ENCODE peak calls at places on chromosomes 7 and 10, in eight cellular contexts. One of them, this sample, is unnamed. For H3K27me3, the result is how much of the 10 kb centered on the place peaks cover.

GRCh38 chr10:112295853-112296830 is 12.9 kb downstream of the TECTB start:
- DNase-seq in transverse colon: no peak
- DNase-seq in heart right ventricle: peak
- DNase-seq in Caco-2: no peak
- DNase-seq in effector memory CD4-positive, alpha-beta T cell: no peak
- DNase-seq in keratinocyte: no peak
- DNase-seq in neuronal stem cell: no peak
- DNase-seq in MM.1S: no peak
- DNase-seq in this sample: no peak

GRCh38 chr10:77600640-77601039 is 37.0 kb downstream of the KCNMA1 start:
- DNase-seq in transverse colon: no peak
- DNase-seq in heart right ventricle: no peak
- DNase-seq in Caco-2: no peak
- DNase-seq in effector memory CD4-positive, alpha-beta T cell: no peak
- DNase-seq in keratinocyte: no peak
- DNase-seq in neuronal stem cell: no peak
- DNase-seq in MM.1S: no peak
- DNase-seq in this sample: no peak

GRCh38 chr10:126129026-126129425 is 232.7 kb downstream of the FANK1 start:
- DNase-seq in transverse colon: no peak
- DNase-seq in heart right ventricle: no peak
- DNase-seq in Caco-2: no peak
- DNase-seq in effector memory CD4-positive, alpha-beta T cell: no peak
- DNase-seq in keratinocyte: no peak
- DNase-seq in neuronal stem cell: no peak
- DNase-seq in MM.1S: no peak
- DNase-seq in this sample: no peak

GRCh38 chr7:1241510-1242128 is 8.9 kb downstream of the UNCX start:
- DNase-seq in transverse colon: no peak
- DNase-seq in heart right ventricle: no peak
- DNase-seq in Caco-2: no peak
- DNase-seq in effector memory CD4-positive, alpha-beta T cell: no peak
- DNase-seq in keratinocyte: no peak
- DNase-seq in neuronal stem cell: no peak
- DNase-seq in MM.1S: no peak
- DNase-seq in this sample: no peak

GRCh38 chr10:25296324-25296723 is 121.5 kb downstream of the GPR158 start:
- DNase-seq in transverse colon: no peak
- DNase-seq in heart right ventricle: no peak
- DNase-seq in Caco-2: no peak
- DNase-seq in effector memory CD4-positive, alpha-beta T cell: no peak
- DNase-seq in keratinocyte: no peak
- DNase-seq in neuronal stem cell: no peak
- DNase-seq in MM.1S: no peak
- DNase-seq in this sample: no peak

GRCh38 chr10:132393695-132394181 is 3.3 kb upstream of the PWWP2B start:
- DNase-seq in transverse colon: no peak
- DNase-seq in heart right ventricle: no peak
- DNase-seq in Caco-2: no peak
- DNase-seq in effector memory CD4-positive, alpha-beta T cell: no peak
- DNase-seq in keratinocyte: no peak
- DNase-seq in neuronal stem cell: no peak
- DNase-seq in MM.1S: no peak
- DNase-seq in this sample: no peak

GRCh38 chr10:71493741-71494140 is 97.0 kb downstream of the CDH23 start:
- DNase-seq in transverse colon: no peak
- DNase-seq in heart right ventricle: no peak
- DNase-seq in Caco-2: no peak
- DNase-seq in effector memory CD4-positive, alpha-beta T cell: no peak
- DNase-seq in keratinocyte: no peak
- DNase-seq in neuronal stem cell: no peak
- DNase-seq in MM.1S: no peak
- DNase-seq in this sample: no peak

GRCh38 chr7:14398531-14398930 is 409.1 kb upstream of the ETV1 start:
- DNase-seq in transverse colon: no peak
- DNase-seq in heart right ventricle: no peak
- DNase-seq in Caco-2: no peak
- DNase-seq in effector memory CD4-positive, alpha-beta T cell: no peak
- DNase-seq in keratinocyte: no peak
- DNase-seq in neuronal stem cell: no peak
- DNase-seq in MM.1S: no peak
- DNase-seq in this sample: no peak

GRCh38 chr7:135147341-135147898 is 452 bp upstream of the TMEM140 start:
- DNase-seq in transverse colon: no peak
- DNase-seq in heart right ventricle: peak
- DNase-seq in Caco-2: no peak
- DNase-seq in effector memory CD4-positive, alpha-beta T cell: no peak
- DNase-seq in keratinocyte: no peak
- DNase-seq in neuronal stem cell: no peak
- DNase-seq in MM.1S: peak
- DNase-seq in this sample: peak

GRCh38 chr10:72340911-72341310 is 13.8 kb downstream of the DNAJB12 start:
- DNase-seq in transverse colon: no peak
- DNase-seq in heart right ventricle: no peak
- DNase-seq in Caco-2: no peak
- DNase-seq in effector memory CD4-positive, alpha-beta T cell: no peak
- DNase-seq in keratinocyte: no peak
- DNase-seq in neuronal stem cell: no peak
- DNase-seq in MM.1S: no peak
- DNase-seq in this sample: no peak

GRCh38 chr10:72980348-72980747 is 25.7 kb upstream of the PLA2G12B start:
- DNase-seq in transverse colon: no peak
- DNase-seq in heart right ventricle: no peak
- DNase-seq in Caco-2: no peak
- DNase-seq in effector memory CD4-positive, alpha-beta T cell: no peak
- DNase-seq in keratinocyte: peak
- DNase-seq in neuronal stem cell: no peak
- DNase-seq in MM.1S: no peak
- DNase-seq in this sample: no peak

GRCh38 chr7:119900996-119901395 is 372.0 kb upstream of the KCND2 start:
- DNase-seq in transverse colon: no peak
- DNase-seq in heart right ventricle: no peak
- DNase-seq in Caco-2: no peak
- DNase-seq in effector memory CD4-positive, alpha-beta T cell: no peak
- DNase-seq in keratinocyte: no peak
- DNase-seq in neuronal stem cell: no peak
- DNase-seq in MM.1S: no peak
- DNase-seq in this sample: no peak

GRCh38 chr10:48659790-48660189 is 24.9 kb upstream of the WDFY4 start:
- DNase-seq in transverse colon: no peak
- DNase-seq in heart right ventricle: no peak
- DNase-seq in Caco-2: no peak
- DNase-seq in effector memory CD4-positive, alpha-beta T cell: no peak
- DNase-seq in keratinocyte: no peak
- DNase-seq in neuronal stem cell: no peak
- DNase-seq in MM.1S: no peak
- DNase-seq in this sample: no peak

GRCh38 chr7:57328457-57328856 is 121.5 kb upstream of the ZNF716 start:
- DNase-seq in transverse colon: no peak
- DNase-seq in heart right ventricle: peak
- DNase-seq in Caco-2: no peak
- DNase-seq in effector memory CD4-positive, alpha-beta T cell: no peak
- DNase-seq in keratinocyte: no peak
- DNase-seq in neuronal stem cell: no peak
- DNase-seq in MM.1S: no peak
- DNase-seq in this sample: no peak

GRCh38 chr10:124138195-124138882 is 44.9 kb upstream of the CHST15 start:
- DNase-seq in transverse colon: no peak
- DNase-seq in heart right ventricle: no peak
- DNase-seq in Caco-2: no peak
- DNase-seq in effector memory CD4-positive, alpha-beta T cell: no peak
- DNase-seq in keratinocyte: no peak
- DNase-seq in neuronal stem cell: no peak
- DNase-seq in MM.1S: no peak
- DNase-seq in this sample: no peak

GRCh38 chr7:80732635-80733034 is 94.2 kb downstream of the CD36 start:
- DNase-seq in transverse colon: no peak
- DNase-seq in heart right ventricle: no peak
- DNase-seq in Caco-2: peak
- DNase-seq in effector memory CD4-positive, alpha-beta T cell: no peak
- DNase-seq in keratinocyte: no peak
- DNase-seq in neuronal stem cell: no peak
- DNase-seq in MM.1S: no peak
- DNase-seq in this sample: no peak

GRCh38 chr7:65387893-65388292 is 14.2 kb downstream of the ZNF92 start:
- DNase-seq in transverse colon: no peak
- DNase-seq in heart right ventricle: no peak
- DNase-seq in Caco-2: no peak
- DNase-seq in effector memory CD4-positive, alpha-beta T cell: no peak
- DNase-seq in keratinocyte: no peak
- DNase-seq in neuronal stem cell: no peak
- DNase-seq in MM.1S: no peak
- DNase-seq in this sample: no peak

GRCh38 chr10:124550305-124551034 is 88.8 kb downstream of the LHPP start:
- DNase-seq in transverse colon: no peak
- DNase-seq in heart right ventricle: no peak
- DNase-seq in Caco-2: no peak
- DNase-seq in effector memory CD4-positive, alpha-beta T cell: no peak
- DNase-seq in keratinocyte: no peak
- DNase-seq in neuronal stem cell: no peak
- DNase-seq in MM.1S: no peak
- DNase-seq in this sample: no peak

GRCh38 chr7:27101188-27101905 is 1.1 kb downstream of the HOXA2 start:
- DNase-seq in transverse colon: no peak
- DNase-seq in heart right ventricle: no peak
- DNase-seq in Caco-2: no peak
- DNase-seq in effector memory CD4-positive, alpha-beta T cell: no peak
- DNase-seq in keratinocyte: no peak
- DNase-seq in neuronal stem cell: no peak
- DNase-seq in MM.1S: no peak
- DNase-seq in this sample: no peak

GRCh38 chr7:27100601-27101187 is 1.8 kb downstream of the HOXA2 start:
- DNase-seq in transverse colon: no peak
- DNase-seq in heart right ventricle: no peak
- DNase-seq in Caco-2: no peak
- DNase-seq in effector memory CD4-positive, alpha-beta T cell: no peak
- DNase-seq in keratinocyte: no peak
- DNase-seq in neuronal stem cell: no peak
- DNase-seq in MM.1S: no peak
- DNase-seq in this sample: no peak

GRCh38 chr7:27102578-27103442 is at the start of gene HOXA2:
- DNase-seq in transverse colon: peak
- DNase-seq in heart right ventricle: no peak
- DNase-seq in Caco-2: no peak
- DNase-seq in effector memory CD4-positive, alpha-beta T cell: no peak
- DNase-seq in keratinocyte: no peak
- DNase-seq in neuronal stem cell: no peak
- DNase-seq in MM.1S: no peak
- DNase-seq in this sample: no peak

GRCh38 chr7:27103489-27104226 is 1.2 kb upstream of the HOXA2 start:
- DNase-seq in transverse colon: peak
- DNase-seq in heart right ventricle: no peak
- DNase-seq in Caco-2: no peak
- DNase-seq in effector memory CD4-positive, alpha-beta T cell: no peak
- DNase-seq in keratinocyte: no peak
- DNase-seq in neuronal stem cell: no peak
- DNase-seq in MM.1S: no peak
- DNase-seq in this sample: no peak

GRCh38 chr7:27101906-27102577 is 441 bp downstream of the HOXA2 start:
- DNase-seq in transverse colon: no peak
- DNase-seq in heart right ventricle: no peak
- DNase-seq in Caco-2: no peak
- DNase-seq in effector memory CD4-positive, alpha-beta T cell: no peak
- DNase-seq in keratinocyte: no peak
- DNase-seq in neuronal stem cell: no peak
- DNase-seq in MM.1S: no peak
- DNase-seq in this sample: no peak
- H3K27me3 ChIP-seq in transverse colon: under half
- H3K27me3 ChIP-seq in heart right ventricle: half or more
- H3K27me3 ChIP-seq in Caco-2: under half
- H3K27me3 ChIP-seq in effector memory CD4-positive, alpha-beta T cell: under half
- H3K27me3 ChIP-seq in keratinocyte: under half
- H3K27me3 ChIP-seq in neuronal stem cell: half or more
- H3K27me3 ChIP-seq in MM.1S: under half
- H3K27me3 ChIP-seq in this sample: under half

GRCh38 chr10:356452-356851 is 221.2 kb downstream of the ZMYND11 start:
- DNase-seq in transverse colon: no peak
- DNase-seq in heart right ventricle: no peak
- DNase-seq in Caco-2: no peak
- DNase-seq in effector memory CD4-positive, alpha-beta T cell: no peak
- DNase-seq in keratinocyte: no peak
- DNase-seq in neuronal stem cell: no peak
- DNase-seq in MM.1S: no peak
- DNase-seq in this sample: no peak
- H3K27me3 ChIP-seq in transverse colon: under half
- H3K27me3 ChIP-seq in heart right ventricle: under half
- H3K27me3 ChIP-seq in Caco-2: under half
- H3K27me3 ChIP-seq in effector memory CD4-positive, alpha-beta T cell: under half
- H3K27me3 ChIP-seq in keratinocyte: under half
- H3K27me3 ChIP-seq in neuronal stem cell: under half
- H3K27me3 ChIP-seq in MM.1S: under half
- H3K27me3 ChIP-seq in this sample: under half

DNA sequence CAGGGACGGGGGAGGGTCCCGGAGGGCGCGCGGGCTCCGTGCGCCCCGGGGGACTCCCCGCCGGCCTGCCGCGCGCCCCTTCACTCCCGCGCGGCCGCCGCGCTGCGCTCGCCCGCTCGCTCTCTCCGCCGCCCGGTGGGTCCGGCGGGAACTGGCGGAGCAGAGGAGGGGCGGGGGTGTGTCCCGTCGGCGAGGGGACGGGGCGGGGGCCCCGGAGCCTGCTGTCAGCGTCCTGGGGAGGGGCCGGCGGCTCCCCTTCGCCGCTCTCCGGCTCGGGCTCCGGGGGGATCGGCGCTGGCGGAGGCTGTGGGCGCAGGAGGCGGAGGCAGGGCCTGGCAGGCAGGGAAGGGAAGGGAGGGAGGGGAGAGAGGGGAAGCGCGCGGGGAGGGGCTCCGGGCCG is at the start of gene SH3PXD2A:
- DNase-seq in transverse colon: peak
- DNase-seq in heart right ventricle: peak
- DNase-seq in Caco-2: peak
- DNase-seq in effector memory CD4-positive, alpha-beta T cell: no peak
- DNase-seq in keratinocyte: no peak
- DNase-seq in neuronal stem cell: peak
- DNase-seq in MM.1S: no peak
- DNase-seq in this sample: no peak
- H3K27me3 ChIP-seq in transverse colon: under half
- H3K27me3 ChIP-seq in heart right ventricle: under half
- H3K27me3 ChIP-seq in Caco-2: under half
- H3K27me3 ChIP-seq in effector memory CD4-positive, alpha-beta T cell: under half
- H3K27me3 ChIP-seq in keratinocyte: under half
- H3K27me3 ChIP-seq in neuronal stem cell: under half
- H3K27me3 ChIP-seq in MM.1S: under half
- H3K27me3 ChIP-seq in this sample: under half

DNA sequence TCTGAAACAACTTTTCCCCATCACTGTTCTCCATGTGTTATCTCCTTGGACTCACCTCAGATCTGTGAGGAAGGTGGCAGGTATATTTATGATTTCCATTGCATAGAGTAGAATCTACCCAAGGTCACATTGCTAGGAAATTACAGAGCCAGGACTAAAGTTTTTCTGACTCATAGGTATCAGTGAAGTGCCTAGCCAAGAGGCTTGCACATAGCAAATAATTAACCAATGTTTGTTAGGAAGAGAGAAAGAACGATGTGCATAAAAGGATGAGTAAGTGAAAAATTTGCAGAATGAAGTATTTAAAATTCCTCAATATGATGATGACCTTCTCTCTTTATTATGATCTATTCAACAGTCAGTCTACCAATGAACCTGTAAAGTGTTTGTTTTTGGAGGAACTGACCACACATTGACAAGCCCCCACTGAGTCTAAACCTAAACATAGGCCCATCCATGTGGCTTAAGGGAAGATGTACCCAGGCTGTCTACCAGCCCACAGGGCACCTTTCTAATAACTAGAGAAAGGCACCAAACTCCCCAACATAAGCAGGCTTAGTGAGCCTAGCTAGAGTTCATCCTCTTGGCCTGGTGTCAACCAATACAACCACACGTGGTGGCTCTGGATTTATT is 252.9 kb upstream of the ZMIZ1 start:
- DNase-seq in transverse colon: no peak
- DNase-seq in heart right ventricle: no peak
- DNase-seq in Caco-2: no peak
- DNase-seq in effector memory CD4-positive, alpha-beta T cell: no peak
- DNase-seq in keratinocyte: no peak
- DNase-seq in neuronal stem cell: no peak
- DNase-seq in MM.1S: no peak
- DNase-seq in this sample: no peak
- H3K27me3 ChIP-seq in transverse colon: under half
- H3K27me3 ChIP-seq in heart right ventricle: under half
- H3K27me3 ChIP-seq in Caco-2: under half
- H3K27me3 ChIP-seq in effector memory CD4-positive, alpha-beta T cell: under half
- H3K27me3 ChIP-seq in keratinocyte: under half
- H3K27me3 ChIP-seq in neuronal stem cell: under half
- H3K27me3 ChIP-seq in MM.1S: under half
- H3K27me3 ChIP-seq in this sample: under half

This sample was measured in CD4-positive, alpha-beta memory T cell.